ENCODE peak calls at places on chromosomes 3 and 15, in seven cellular contexts. One of them, this sample, is unnamed.

GRCh38 chr15:90729266-90729665 is 12.1 kb downstream of the BLM start:
- DNase-seq in CD4-positive, CD25-positive, alpha-beta regulatory T cell: no peak
- DNase-seq in adrenal gland: no peak
- DNase-seq in stimulated activated CD4-positive, alpha-beta T cell treated with anti-CD3 and anti-CD28 coated beads, Interleukin-1b, Interleukin-23, amount 100 ng/mL, for 4 hours: no peak
- DNase-seq in NCI-H1417 treated with DMSO at 0.1 percent for 48 hours: no peak
- DNase-seq in HT-29: no peak
- DNase-seq in astrocyte of the spinal cord: no peak
- DNase-seq in this sample: no peak

GRCh38 chr15:73927476-73928240 is 1.4 kb downstream of the LOXL1 start:
- DNase-seq in CD4-positive, CD25-positive, alpha-beta regulatory T cell: peak
- DNase-seq in adrenal gland: peak
- DNase-seq in stimulated activated CD4-positive, alpha-beta T cell treated with anti-CD3 and anti-CD28 coated beads, Interleukin-1b, Interleukin-23, amount 100 ng/mL, for 4 hours: peak
- DNase-seq in NCI-H1417 treated with DMSO at 0.1 percent for 48 hours: no peak
- DNase-seq in HT-29: peak
- DNase-seq in astrocyte of the spinal cord: peak
- DNase-seq in this sample: peak

GRCh38 chr3:27423463-27423862 is 54.3 kb upstream of the NEK10 start:
- DNase-seq in CD4-positive, CD25-positive, alpha-beta regulatory T cell: no peak
- DNase-seq in adrenal gland: no peak
- DNase-seq in stimulated activated CD4-positive, alpha-beta T cell treated with anti-CD3 and anti-CD28 coated beads, Interleukin-1b, Interleukin-23, amount 100 ng/mL, for 4 hours: no peak
- DNase-seq in NCI-H1417 treated with DMSO at 0.1 percent for 48 hours: no peak
- DNase-seq in HT-29: no peak
- DNase-seq in astrocyte of the spinal cord: peak
- DNase-seq in this sample: no peak

GRCh38 chr3:95905182-95905581 is 909.2 kb upstream of the EPHA6 start:
- DNase-seq in CD4-positive, CD25-positive, alpha-beta regulatory T cell: no peak
- DNase-seq in adrenal gland: no peak
- DNase-seq in stimulated activated CD4-positive, alpha-beta T cell treated with anti-CD3 and anti-CD28 coated beads, Interleukin-1b, Interleukin-23, amount 100 ng/mL, for 4 hours: no peak
- DNase-seq in NCI-H1417 treated with DMSO at 0.1 percent for 48 hours: no peak
- DNase-seq in HT-29: no peak
- DNase-seq in astrocyte of the spinal cord: no peak
- DNase-seq in this sample: no peak

GRCh38 chr3:198071602-198072285 is 111.7 kb downstream of the LMLN start:
- DNase-seq in CD4-positive, CD25-positive, alpha-beta regulatory T cell: no peak
- DNase-seq in adrenal gland: no peak
- DNase-seq in stimulated activated CD4-positive, alpha-beta T cell treated with anti-CD3 and anti-CD28 coated beads, Interleukin-1b, Interleukin-23, amount 100 ng/mL, for 4 hours: peak
- DNase-seq in NCI-H1417 treated with DMSO at 0.1 percent for 48 hours: no peak
- DNase-seq in HT-29: peak
- DNase-seq in astrocyte of the spinal cord: peak
- DNase-seq in this sample: no peak

GRCh38 chr15:54045397-54045796 is 67.2 kb downstream of the UNC13C start:
- DNase-seq in CD4-positive, CD25-positive, alpha-beta regulatory T cell: no peak
- DNase-seq in adrenal gland: no peak
- DNase-seq in stimulated activated CD4-positive, alpha-beta T cell treated with anti-CD3 and anti-CD28 coated beads, Interleukin-1b, Interleukin-23, amount 100 ng/mL, for 4 hours: no peak
- DNase-seq in NCI-H1417 treated with DMSO at 0.1 percent for 48 hours: no peak
- DNase-seq in HT-29: no peak
- DNase-seq in astrocyte of the spinal cord: no peak
- DNase-seq in this sample: no peak

GRCh38 chr15:87326274-87326673 is 930.3 kb downstream of the NTRK3 start:
- DNase-seq in CD4-positive, CD25-positive, alpha-beta regulatory T cell: no peak
- DNase-seq in adrenal gland: no peak
- DNase-seq in stimulated activated CD4-positive, alpha-beta T cell treated with anti-CD3 and anti-CD28 coated beads, Interleukin-1b, Interleukin-23, amount 100 ng/mL, for 4 hours: no peak
- DNase-seq in NCI-H1417 treated with DMSO at 0.1 percent for 48 hours: no peak
- DNase-seq in HT-29: no peak
- DNase-seq in astrocyte of the spinal cord: peak
- DNase-seq in this sample: no peak

GRCh38 chr15:60572462-60573214 is 93.7 kb upstream of the ICE2 start:
- DNase-seq in CD4-positive, CD25-positive, alpha-beta regulatory T cell: no peak
- DNase-seq in adrenal gland: no peak
- DNase-seq in stimulated activated CD4-positive, alpha-beta T cell treated with anti-CD3 and anti-CD28 coated beads, Interleukin-1b, Interleukin-23, amount 100 ng/mL, for 4 hours: no peak
- DNase-seq in NCI-H1417 treated with DMSO at 0.1 percent for 48 hours: peak
- DNase-seq in HT-29: no peak
- DNase-seq in astrocyte of the spinal cord: no peak
- DNase-seq in this sample: no peak

GRCh38 chr3:187401861-187402260 is 33.7 kb downstream of the RTP4 start:
- DNase-seq in CD4-positive, CD25-positive, alpha-beta regulatory T cell: no peak
- DNase-seq in adrenal gland: no peak
- DNase-seq in stimulated activated CD4-positive, alpha-beta T cell treated with anti-CD3 and anti-CD28 coated beads, Interleukin-1b, Interleukin-23, amount 100 ng/mL, for 4 hours: no peak
- DNase-seq in NCI-H1417 treated with DMSO at 0.1 percent for 48 hours: no peak
- DNase-seq in HT-29: peak
- DNase-seq in astrocyte of the spinal cord: no peak
- DNase-seq in this sample: no peak

GRCh38 chr15:92044510-92044909 is 191.0 kb downstream of the SLCO3A1 start:
- DNase-seq in CD4-positive, CD25-positive, alpha-beta regulatory T cell: no peak
- DNase-seq in adrenal gland: no peak
- DNase-seq in stimulated activated CD4-positive, alpha-beta T cell treated with anti-CD3 and anti-CD28 coated beads, Interleukin-1b, Interleukin-23, amount 100 ng/mL, for 4 hours: no peak
- DNase-seq in NCI-H1417 treated with DMSO at 0.1 percent for 48 hours: no peak
- DNase-seq in HT-29: no peak
- DNase-seq in astrocyte of the spinal cord: no peak
- DNase-seq in this sample: no peak

GRCh38 chr3:180277036-180277435 is 240.3 kb upstream of the PEX5L start:
- DNase-seq in CD4-positive, CD25-positive, alpha-beta regulatory T cell: no peak
- DNase-seq in adrenal gland: no peak
- DNase-seq in stimulated activated CD4-positive, alpha-beta T cell treated with anti-CD3 and anti-CD28 coated beads, Interleukin-1b, Interleukin-23, amount 100 ng/mL, for 4 hours: no peak
- DNase-seq in NCI-H1417 treated with DMSO at 0.1 percent for 48 hours: no peak
- DNase-seq in HT-29: no peak
- DNase-seq in astrocyte of the spinal cord: peak
- DNase-seq in this sample: no peak

GRCh38 chr3:179463299-179463698 is 12.0 kb upstream of the GNB4 start:
- DNase-seq in CD4-positive, CD25-positive, alpha-beta regulatory T cell: no peak
- DNase-seq in adrenal gland: no peak
- DNase-seq in stimulated activated CD4-positive, alpha-beta T cell treated with anti-CD3 and anti-CD28 coated beads, Interleukin-1b, Interleukin-23, amount 100 ng/mL, for 4 hours: no peak
- DNase-seq in NCI-H1417 treated with DMSO at 0.1 percent for 48 hours: no peak
- DNase-seq in HT-29: no peak
- DNase-seq in astrocyte of the spinal cord: no peak
- DNase-seq in this sample: no peak

GRCh38 chr15:83926116-83926515 is 272.2 kb downstream of the ADAMTSL3 start:
- DNase-seq in CD4-positive, CD25-positive, alpha-beta regulatory T cell: no peak
- DNase-seq in adrenal gland: no peak
- DNase-seq in stimulated activated CD4-positive, alpha-beta T cell treated with anti-CD3 and anti-CD28 coated beads, Interleukin-1b, Interleukin-23, amount 100 ng/mL, for 4 hours: no peak
- DNase-seq in NCI-H1417 treated with DMSO at 0.1 percent for 48 hours: no peak
- DNase-seq in HT-29: no peak
- DNase-seq in astrocyte of the spinal cord: no peak
- DNase-seq in this sample: no peak

GRCh38 chr3:125059488-125060245 is 3.9 kb upstream of the HEG1 start:
- DNase-seq in CD4-positive, CD25-positive, alpha-beta regulatory T cell: no peak
- DNase-seq in adrenal gland: no peak
- DNase-seq in stimulated activated CD4-positive, alpha-beta T cell treated with anti-CD3 and anti-CD28 coated beads, Interleukin-1b, Interleukin-23, amount 100 ng/mL, for 4 hours: no peak
- DNase-seq in NCI-H1417 treated with DMSO at 0.1 percent for 48 hours: no peak
- DNase-seq in HT-29: peak
- DNase-seq in astrocyte of the spinal cord: no peak
- DNase-seq in this sample: no peak

GRCh38 chr3:70519913-70520659 is 207.6 kb upstream of the MDFIC2 start:
- DNase-seq in CD4-positive, CD25-positive, alpha-beta regulatory T cell: no peak
- DNase-seq in adrenal gland: no peak
- DNase-seq in stimulated activated CD4-positive, alpha-beta T cell treated with anti-CD3 and anti-CD28 coated beads, Interleukin-1b, Interleukin-23, amount 100 ng/mL, for 4 hours: no peak
- DNase-seq in NCI-H1417 treated with DMSO at 0.1 percent for 48 hours: no peak
- DNase-seq in HT-29: no peak
- DNase-seq in astrocyte of the spinal cord: peak
- DNase-seq in this sample: no peak

GRCh38 chr15:64828985-64829384 is 3.5 kb upstream of the PIF1 start:
- DNase-seq in CD4-positive, CD25-positive, alpha-beta regulatory T cell: no peak
- DNase-seq in adrenal gland: no peak
- DNase-seq in stimulated activated CD4-positive, alpha-beta T cell treated with anti-CD3 and anti-CD28 coated beads, Interleukin-1b, Interleukin-23, amount 100 ng/mL, for 4 hours: no peak
- DNase-seq in NCI-H1417 treated with DMSO at 0.1 percent for 48 hours: no peak
- DNase-seq in HT-29: no peak
- DNase-seq in astrocyte of the spinal cord: no peak
- DNase-seq in this sample: no peak

This sample was measured in natural killer cell.